ENCODE peak calls at places on chromosomes 6 and 20, in seven cellular contexts. One of them, this sample, is unnamed.

GRCh38 chr6:33410711-33411631 is at the start of gene PHF1:
- DNase-seq in breast epithelium: peak; percentile 76
- DNase-seq in Peyer's patch: no peak
- DNase-seq in tibial nerve: peak; percentile 31
- DNase-seq in A549: no peak
- DNase-seq in HCT116: peak; percentile 60
- DNase-seq in lower leg skin: no peak
- DNase-seq in this sample: peak; percentile 84

GRCh38 chr20:44756011-44756688 is 10.5 kb downstream of the KCNK15 start:
- DNase-seq in HCT116: no peak
- DNase-seq in A549: no peak
- DNase-seq in tibial nerve: no peak
- DNase-seq in lower leg skin: no peak
- DNase-seq in Peyer's patch: no peak
- DNase-seq in breast epithelium: no peak
- DNase-seq in this sample: no peak

GRCh38 chr6:312704-313485 is 20.6 kb downstream of the DUSP22 start:
- DNase-seq in HCT116: no peak
- DNase-seq in A549: no peak
- DNase-seq in breast epithelium: no peak
- DNase-seq in lower leg skin: no peak
- DNase-seq in Peyer's patch: no peak
- DNase-seq in tibial nerve: no peak
- DNase-seq in this sample: no peak

GRCh38 chr6:117444600-117444999 is 18.9 kb upstream of the ROS1 start:
- DNase-seq in breast epithelium: no peak
- DNase-seq in HCT116: no peak
- DNase-seq in tibial nerve: no peak
- DNase-seq in A549: no peak
- DNase-seq in Peyer's patch: no peak
- DNase-seq in lower leg skin: no peak
- DNase-seq in this sample: no peak

GRCh38 chr6:9862603-9863167 is 552.2 kb downstream of the TFAP2A start:
- DNase-seq in breast epithelium: no peak
- DNase-seq in HCT116: no peak
- DNase-seq in A549: no peak
- DNase-seq in Peyer's patch: no peak
- DNase-seq in lower leg skin: no peak
- DNase-seq in tibial nerve: no peak
- DNase-seq in this sample: no peak

GRCh38 chr6:138736640-138737039 is 36.9 kb upstream of the CCDC28A start:
- DNase-seq in HCT116: no peak
- DNase-seq in A549: no peak
- DNase-seq in Peyer's patch: no peak
- DNase-seq in breast epithelium: no peak
- DNase-seq in lower leg skin: no peak
- DNase-seq in tibial nerve: no peak
- DNase-seq in this sample: no peak

GRCh38 chr6:53536561-53536960 is 8.3 kb downstream of the GCLC start:
- DNase-seq in tibial nerve: no peak
- DNase-seq in lower leg skin: no peak
- DNase-seq in HCT116: no peak
- DNase-seq in A549: no peak
- DNase-seq in breast epithelium: no peak
- DNase-seq in Peyer's patch: no peak
- DNase-seq in this sample: no peak

GRCh38 chr6:158718431-158719126 is 68.7 kb downstream of the SYTL3 start:
- DNase-seq in breast epithelium: no peak
- DNase-seq in lower leg skin: no peak
- DNase-seq in Peyer's patch: peak; percentile 81
- DNase-seq in tibial nerve: no peak
- DNase-seq in HCT116: peak; percentile 77
- DNase-seq in A549: peak; percentile 54
- DNase-seq in this sample: no peak

GRCh38 chr20:51710503-51710902 is 57.7 kb downstream of the ATP9A start:
- DNase-seq in HCT116: no peak
- DNase-seq in breast epithelium: no peak
- DNase-seq in A549: no peak
- DNase-seq in tibial nerve: no peak
- DNase-seq in Peyer's patch: no peak
- DNase-seq in lower leg skin: no peak
- DNase-seq in this sample: no peak

GRCh38 chr6:106770663-106771062 is 141.3 kb downstream of the QRSL1 start:
- DNase-seq in tibial nerve: no peak
- DNase-seq in A549: no peak
- DNase-seq in Peyer's patch: no peak
- DNase-seq in lower leg skin: no peak
- DNase-seq in breast epithelium: no peak
- DNase-seq in HCT116: no peak
- DNase-seq in this sample: no peak

GRCh38 chr6:13006578-13007300 is 290.2 kb downstream of the PHACTR1 start:
- DNase-seq in lower leg skin: no peak
- DNase-seq in HCT116: no peak
- DNase-seq in A549: no peak
- DNase-seq in Peyer's patch: no peak
- DNase-seq in breast epithelium: no peak
- DNase-seq in tibial nerve: no peak
- DNase-seq in this sample: no peak

GRCh38 chr6:22658183-22658582 is 88.8 kb downstream of the HDGFL1 start:
- DNase-seq in HCT116: no peak
- DNase-seq in A549: no peak
- DNase-seq in breast epithelium: no peak
- DNase-seq in Peyer's patch: no peak
- DNase-seq in lower leg skin: no peak
- DNase-seq in tibial nerve: no peak
- DNase-seq in this sample: no peak

GRCh38 chr20:23050847-23051627 is 1.6 kb upstream of the THBD start:
- DNase-seq in A549: peak; percentile 77
- DNase-seq in breast epithelium: no peak
- DNase-seq in Peyer's patch: peak; percentile 69
- DNase-seq in HCT116: peak; percentile 42
- DNase-seq in lower leg skin: peak; percentile 84
- DNase-seq in tibial nerve: peak; percentile 92
- DNase-seq in this sample: peak; percentile 79

GRCh38 chr6:111057074-111057752 is 30.1 kb upstream of the SLC16A10 start:
- DNase-seq in breast epithelium: no peak
- DNase-seq in HCT116: peak; percentile 50
- DNase-seq in A549: peak; percentile 59
- DNase-seq in tibial nerve: no peak
- DNase-seq in lower leg skin: no peak
- DNase-seq in Peyer's patch: no peak
- DNase-seq in this sample: no peak

GRCh38 chr6:12957321-12958051 is 240.9 kb downstream of the PHACTR1 start:
- DNase-seq in A549: peak; percentile 2
- DNase-seq in breast epithelium: no peak
- DNase-seq in lower leg skin: peak; percentile 37
- DNase-seq in Peyer's patch: peak; percentile 53
- DNase-seq in tibial nerve: peak; percentile 28
- DNase-seq in HCT116: no peak
- DNase-seq in this sample: peak; percentile 42

GRCh38 chr6:42790549-42791181 is 8.8 kb downstream of the BICRAL start:
- DNase-seq in A549: no peak
- DNase-seq in lower leg skin: no peak
- DNase-seq in HCT116: no peak
- DNase-seq in breast epithelium: no peak
- DNase-seq in Peyer's patch: no peak
- DNase-seq in tibial nerve: no peak
- DNase-seq in this sample: no peak

DNA sequence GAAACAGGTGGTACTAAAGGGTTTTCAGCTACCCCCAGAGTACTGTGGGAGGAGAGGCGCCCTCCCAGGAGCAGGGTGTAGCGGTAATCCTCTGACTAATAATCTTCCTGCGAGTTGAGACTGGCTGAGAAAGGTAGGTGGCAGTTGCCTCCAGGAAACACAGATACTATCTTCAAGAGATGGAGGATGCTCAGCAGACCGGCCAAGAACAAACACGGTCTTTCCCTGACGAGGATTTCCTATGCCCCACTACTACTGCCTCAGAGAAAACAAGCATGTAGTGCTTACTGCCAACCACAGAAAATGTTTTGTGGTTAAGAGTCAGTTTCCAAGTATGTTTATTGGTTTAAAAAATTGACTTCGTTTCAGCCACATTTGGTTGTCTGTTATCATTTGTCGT is 26.8 kb downstream of the C6orf89 start:
- DNase-seq in Peyer's patch: no peak
- DNase-seq in breast epithelium: no peak
- DNase-seq in HCT116: no peak
- DNase-seq in tibial nerve: no peak
- DNase-seq in A549: no peak
- DNase-seq in lower leg skin: no peak
- DNase-seq in this sample: no peak
- TF ChIP-seq CTCF in Peyer's patch: no peak
- TF ChIP-seq CTCF in breast epithelium: no peak
- TF ChIP-seq CTCF in HCT116: no peak
- TF ChIP-seq CTCF in tibial nerve: no peak
- TF ChIP-seq CTCF in A549: no peak
- TF ChIP-seq CTCF in lower leg skin: no peak
- TF ChIP-seq CTCF in this sample: no peak

GRCh38 chr6:105609375-105609991 is 206.6 kb upstream of the PREP start:
- DNase-seq in breast epithelium: peak; percentile 59
- DNase-seq in lower leg skin: no peak
- DNase-seq in Peyer's patch: no peak
- DNase-seq in HCT116: no peak
- DNase-seq in A549: peak; percentile 96
- DNase-seq in tibial nerve: no peak
- DNase-seq in this sample: no peak
- H3K4me3 ChIP-seq in breast epithelium: peak overlapping the region; percentile 7
- H3K4me3 ChIP-seq in lower leg skin: no peak overlapping the region
- H3K4me3 ChIP-seq in Peyer's patch: no peak overlapping the region
- H3K4me3 ChIP-seq in HCT116: no peak overlapping the region
- H3K4me3 ChIP-seq in A549: peak overlapping the region; percentile 7
- H3K4me3 ChIP-seq in tibial nerve: no peak overlapping the region
- H3K4me3 ChIP-seq in this sample: no peak overlapping the region

GRCh38 chr20:62604796-62605195 is 37.5 kb upstream of the SLCO4A1 start:
- DNase-seq in breast epithelium: no peak
- DNase-seq in Peyer's patch: no peak
- DNase-seq in lower leg skin: no peak
- DNase-seq in tibial nerve: no peak
- DNase-seq in A549: no peak
- DNase-seq in HCT116: no peak
- DNase-seq in this sample: no peak

GRCh38 chr20:62603907-62604785 is 38.2 kb upstream of the SLCO4A1 start:
- DNase-seq in breast epithelium: no peak
- DNase-seq in A549: no peak
- DNase-seq in Peyer's patch: no peak
- DNase-seq in tibial nerve: no peak
- DNase-seq in HCT116: no peak
- DNase-seq in lower leg skin: no peak
- DNase-seq in this sample: no peak

GRCh38 chr20:62601172-62601571 is 41.1 kb upstream of the SLCO4A1 start:
- DNase-seq in HCT116: no peak
- DNase-seq in lower leg skin: no peak
- DNase-seq in Peyer's patch: no peak
- DNase-seq in breast epithelium: no peak
- DNase-seq in A549: no peak
- DNase-seq in tibial nerve: no peak
- DNase-seq in this sample: no peak

GRCh38 chr20:62602550-62602949 is 39.8 kb upstream of the SLCO4A1 start:
- DNase-seq in Peyer's patch: no peak
- DNase-seq in tibial nerve: no peak
- DNase-seq in HCT116: no peak
- DNase-seq in breast epithelium: peak; percentile 90
- DNase-seq in A549: no peak
- DNase-seq in lower leg skin: peak; percentile 75
- DNase-seq in this sample: no peak

GRCh38 chr20:62603021-62603906 is 39.0 kb upstream of the SLCO4A1 start:
- DNase-seq in lower leg skin: peak; percentile 81
- DNase-seq in A549: no peak
- DNase-seq in Peyer's patch: no peak
- DNase-seq in HCT116: no peak
- DNase-seq in breast epithelium: peak; percentile 97
- DNase-seq in tibial nerve: no peak
- DNase-seq in this sample: no peak
- TF ChIP-seq POLR2A in lower leg skin: no peak
- TF ChIP-seq POLR2A in A549: no peak
- TF ChIP-seq POLR2A in Peyer's patch: no peak
- TF ChIP-seq POLR2A in HCT116: no peak
- TF ChIP-seq POLR2A in breast epithelium: no peak
- TF ChIP-seq POLR2A in tibial nerve: no peak
- TF ChIP-seq POLR2A in this sample: no peak

GRCh38 chr6:142913511-142914047 is 31.4 kb downstream of the HIVEP2 start:
- DNase-seq in lower leg skin: no peak
- DNase-seq in Peyer's patch: no peak
- DNase-seq in A549: no peak
- DNase-seq in tibial nerve: peak; percentile 12
- DNase-seq in breast epithelium: no peak
- DNase-seq in HCT116: no peak
- DNase-seq in this sample: no peak
- TF ChIP-seq CTCF in lower leg skin: no peak
- TF ChIP-seq CTCF in Peyer's patch: peak; percentile 19
- TF ChIP-seq CTCF in A549: no peak
- TF ChIP-seq CTCF in tibial nerve: no peak
- TF ChIP-seq CTCF in breast epithelium: no peak
- TF ChIP-seq CTCF in HCT116: no peak
- TF ChIP-seq CTCF in this sample: no peak

DNA sequence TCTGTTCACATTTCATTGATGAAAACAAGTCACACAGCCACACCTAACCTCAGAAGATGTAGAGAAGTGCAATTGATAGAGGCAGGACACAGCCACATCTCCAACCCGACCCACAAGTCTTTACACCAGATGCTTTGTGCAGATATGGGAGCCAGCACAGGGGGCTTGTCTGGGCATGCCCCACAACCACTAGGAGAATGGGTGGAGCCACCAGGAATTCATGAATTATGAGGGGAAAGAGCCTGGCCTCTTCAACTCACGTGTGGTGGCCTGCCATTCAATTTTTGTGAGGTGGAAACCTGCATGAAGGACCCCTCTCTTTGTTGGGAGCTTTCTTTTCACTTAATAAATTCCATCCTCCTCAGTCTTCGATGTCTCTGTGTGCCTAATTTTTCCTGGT is 79.2 kb downstream of the OGFRL1 start:
- DNase-seq in Peyer's patch: no peak
- DNase-seq in breast epithelium: no peak
- DNase-seq in HCT116: no peak
- DNase-seq in A549: no peak
- DNase-seq in tibial nerve: no peak
- DNase-seq in lower leg skin: no peak
- DNase-seq in this sample: no peak
- H3K4me3 ChIP-seq in Peyer's patch: no peak overlapping the region
- H3K4me3 ChIP-seq in breast epithelium: no peak overlapping the region
- H3K4me3 ChIP-seq in HCT116: no peak overlapping the region
- H3K4me3 ChIP-seq in A549: no peak overlapping the region
- H3K4me3 ChIP-seq in tibial nerve: no peak overlapping the region
- H3K4me3 ChIP-seq in lower leg skin: no peak overlapping the region
- H3K4me3 ChIP-seq in this sample: no peak overlapping the region

This sample was measured in ovary.